ENCODE peak calls at places on chromosomes 6 and 20, in seven cellular contexts. W is SK-N-SH, P is HCT116, X is K562, D is HepG2, C is GM12878, A is H1. K is an unnamed sample.

GRCh38 chr20:18727032-18727508 is 86.5 kb upstream of the SCP2D1 start:
- DNase-seq in W (no peak), P (no peak), X (no peak), D (no peak), C (no peak), A (no peak), K (no peak)

GRCh38 chr20:32582659-32583580 is 2.2 kb downstream of the NOL4L start:
- DNase-seq in W (peak; percentile 84), P (no peak), X (peak; percentile 82), D (no peak), C (no peak), A (no peak), K (peak; percentile 31)

GRCh38 chr6:95780037-95780436 is 202.7 kb downstream of the MANEA start:
- DNase-seq in W (no peak), P (no peak), X (no peak), D (peak; percentile 27), C (no peak), A (no peak), K (no peak)

GRCh38 chr6:128150376-128150775 is 249.5 kb upstream of the THEMIS start:
- DNase-seq in W (no peak), P (no peak), X (no peak), D (no peak), C (no peak), A (no peak), K (no peak)

GRCh38 chr6:21587182-21587924 is 6.2 kb upstream of the SOX4 start:
- DNase-seq in W (peak; percentile 80), P (peak; percentile 46), X (no peak), D (peak; percentile 21), C (no peak), A (no peak), K (peak; percentile 78)

GRCh38 chr6:57068066-57068465 is 21.6 kb downstream of the KIAA1586 start:
- DNase-seq in W (no peak), P (no peak), X (no peak), D (no peak), C (no peak), A (no peak), K (no peak)

GRCh38 chr6:136112262-136112661 is 137.8 kb downstream of the MTFR2 start:
- DNase-seq in W (no peak), P (no peak), X (no peak), D (no peak), C (no peak), A (no peak), K (no peak)

GRCh38 chr6:33014841-33015634 is 5.6 kb upstream of the HLA-DOA start:
- DNase-seq in W (peak; percentile 71), P (peak; percentile 78), X (peak; percentile 67), D (peak; percentile 77), C (peak; percentile 75), A (peak; percentile 25), K (peak; percentile 85)

GRCh38 chr6:155181498-155181897 is 82.3 kb upstream of the CLDN20 start:
- DNase-seq in W (no peak), P (no peak), X (no peak), D (peak; percentile 13), C (no peak), A (no peak), K (no peak)

GRCh38 chr6:11648889-11649288 is 111.3 kb downstream of the TMEM170B start:
- DNase-seq in W (no peak), P (no peak), X (no peak), D (no peak), C (no peak), A (no peak), K (no peak)

GRCh38 chr6:119351005-119351394 is 1.4 kb upstream of the MAN1A1 start:
- DNase-seq in W (peak; percentile 32), P (peak; percentile 22), X (peak; percentile 22), D (no peak), C (no peak), A (no peak), K (peak; percentile 51)

GRCh38 chr6:37514840-37515239 is 15.1 kb upstream of the CCDC167 start:
- DNase-seq in W (no peak), P (no peak), X (no peak), D (no peak), C (no peak), A (no peak), K (no peak)

GRCh38 chr20:48606117-48606840 is 221.5 kb downstream of the PREX1 start:
- DNase-seq in W (no peak), P (no peak), X (no peak), D (no peak), C (no peak), A (no peak), K (no peak)

GRCh38 chr20:57783196-57783595 is 73.4 kb upstream of the PMEPA1 start:
- DNase-seq in W (no peak), P (no peak), X (no peak), D (no peak), C (no peak), A (no peak), K (no peak)

GRCh38 chr20:2108987-2109386 is 7.4 kb downstream of the STK35 start:
- DNase-seq in W (no peak), P (peak; percentile 7), X (no peak), D (peak; percentile 33), C (no peak), A (no peak), K (no peak)

GRCh38 chr6:7341989-7342742 is 29.2 kb upstream of the SSR1 start:
- DNase-seq in W (peak; percentile 69), P (peak; percentile 23), X (peak; percentile 24), D (peak; percentile 91), C (no peak), A (no peak), K (no peak)

GRCh38 chr6:166765234-166765541 is 138.1 kb upstream of the RPS6KA2 start:
- DNase-seq in W (no peak), P (no peak), X (no peak), D (no peak), C (no peak), A (no peak), K (no peak)

GRCh38 chr6:77740380-77740779 is 87.5 kb downstream of the MEI4 start:
- DNase-seq in W (peak; percentile 11), P (peak; percentile 19), X (peak; percentile 7), D (peak; percentile 18), C (no peak), A (no peak), K (no peak)
- TF ChIP-seq JUND in W (no peak), P (no peak), X (no peak), D (no peak), C (no peak), A (no peak), K (no peak)

DNA sequence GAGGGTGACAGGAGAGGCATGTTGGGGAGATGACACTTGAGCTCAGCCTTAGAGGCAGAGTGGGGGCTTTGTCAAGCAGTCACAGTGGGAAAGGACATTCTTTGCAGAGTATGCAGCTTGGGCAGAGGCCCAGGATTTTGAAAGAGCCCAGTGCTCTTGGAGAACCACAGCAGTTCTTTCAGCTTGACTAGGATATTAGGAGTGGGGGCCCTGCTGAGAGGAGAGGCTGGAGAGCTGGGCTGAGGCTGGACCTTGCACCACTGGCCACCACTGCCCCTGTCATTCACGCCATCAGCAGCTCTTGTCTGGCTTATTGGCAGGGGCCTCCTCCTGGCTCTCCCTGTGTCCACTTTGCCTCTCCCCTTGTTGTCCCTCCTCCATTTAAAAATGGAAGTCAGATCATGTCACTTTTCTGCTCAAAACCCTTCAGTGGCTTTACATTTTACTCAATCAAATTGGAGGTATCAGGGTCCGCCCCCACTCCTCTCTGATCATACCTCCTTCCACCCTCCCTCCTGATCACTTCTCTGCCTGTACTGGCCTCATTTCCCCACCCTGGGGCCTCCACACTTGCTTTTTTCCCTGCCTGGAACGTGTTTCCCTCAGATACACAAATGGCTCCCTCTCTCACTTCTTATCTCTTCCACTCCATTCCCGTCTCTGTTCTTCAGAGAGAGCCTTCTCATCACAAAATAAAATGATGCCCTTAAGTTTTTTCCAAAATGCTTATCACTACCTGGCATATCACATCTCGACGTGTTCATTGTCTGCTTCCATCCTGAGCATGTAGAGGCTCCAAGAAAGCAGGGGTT is 10.5 kb downstream of the MANBAL start:
- DNase-seq in W (no peak), P (no peak), X (peak; percentile 53), D (peak; percentile 52), C (no peak), A (no peak), K (no peak)
- TF ChIP-seq JUND in W (no peak), P (no peak), X (no peak), D (no peak), C (no peak), A (no peak), K (no peak)

GRCh38 chr6:130900913-130901312 is 73.7 kb downstream of the SMLR1 start:
- DNase-seq in W (no peak), P (peak; percentile 21), X (no peak), D (no peak), C (no peak), A (no peak), K (no peak)
- TF ChIP-seq JUND in W (no peak), P (peak; percentile 49), X (no peak), D (no peak), C (no peak), A (no peak), K (no peak)

GRCh38 chr6:129598244-129599187 is 111.5 kb downstream of the ARHGAP18 start:
- DNase-seq in W (peak; percentile 21), P (peak; percentile 72), X (peak; percentile 67), D (peak; percentile 67), C (peak; percentile 76), A (no peak), K (peak; percentile 14)
- TF ChIP-seq JUND in W (no peak), P (no peak), X (no peak), D (no peak), C (no peak), A (no peak), K (no peak)

DNA sequence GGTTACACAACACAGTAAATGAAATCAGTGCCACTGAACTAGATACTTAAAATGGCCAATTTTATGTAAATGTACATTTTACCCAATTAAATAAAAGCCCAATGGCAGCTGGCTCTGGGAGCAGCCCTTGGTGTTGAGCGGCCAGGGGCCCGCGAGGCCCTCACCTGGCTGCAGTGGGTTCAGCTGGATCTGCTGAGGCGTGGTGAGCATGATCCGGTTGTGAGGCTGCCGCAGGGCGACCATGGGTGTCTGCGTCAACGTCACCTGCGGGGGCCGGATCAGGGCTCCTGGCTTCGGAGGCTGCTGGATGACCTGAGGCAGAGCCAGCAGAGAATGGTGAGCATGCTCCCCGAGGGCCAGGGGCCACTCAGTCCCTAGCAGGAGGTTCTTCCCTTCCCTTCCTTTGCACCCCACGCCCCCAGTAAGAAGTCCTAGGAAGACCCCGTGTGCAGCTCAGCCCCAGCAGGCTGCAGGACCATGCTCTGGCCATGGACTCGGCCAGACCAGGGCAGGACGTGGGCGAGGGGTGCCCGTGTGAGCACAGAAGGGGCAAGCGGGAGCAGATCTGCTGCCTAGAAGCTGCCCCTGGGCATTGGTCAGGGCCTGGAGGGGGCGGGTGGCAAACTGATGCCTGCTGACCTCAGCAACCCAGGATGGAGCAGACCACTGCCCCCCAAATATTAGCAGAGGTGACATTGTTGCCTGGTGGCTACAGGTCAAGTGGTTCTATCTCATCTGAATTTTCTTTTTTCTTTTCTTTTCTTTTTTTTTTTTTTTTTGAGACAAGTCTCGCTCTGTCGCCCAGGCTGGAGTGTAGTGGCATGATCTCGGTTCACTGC is 61.9 kb downstream of the TAF4 start:
- DNase-seq in W (no peak), P (no peak), X (no peak), D (no peak), C (no peak), A (no peak), K (no peak)
- TF ChIP-seq JUND in W (no peak), P (no peak), X (no peak), D (no peak), C (no peak), A (no peak), K (no peak)

DNA sequence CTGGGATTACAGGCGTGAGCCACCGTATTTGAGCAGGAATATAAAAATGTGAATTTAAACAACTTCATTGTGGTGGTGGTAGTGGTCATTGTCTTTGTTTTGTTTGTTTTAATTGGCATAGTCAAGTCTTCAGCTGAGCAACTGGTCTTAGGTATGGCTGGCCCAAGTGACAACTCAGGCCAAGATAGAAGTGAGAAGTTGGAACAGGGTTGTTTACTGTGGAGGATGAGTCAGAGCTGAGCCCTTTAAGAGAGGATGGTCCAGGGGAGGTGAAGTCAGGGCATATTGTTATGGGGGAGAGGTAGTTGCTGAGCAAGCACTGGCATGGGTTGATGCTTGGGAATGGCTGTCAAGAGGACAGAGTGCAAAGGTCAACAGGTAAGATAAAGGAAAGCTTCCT is 308.2 kb downstream of the FARS2 start:
- DNase-seq in W (no peak), P (no peak), X (no peak), D (no peak), C (no peak), A (no peak), K (no peak)
- TF ChIP-seq JUND in W (no peak), P (no peak), X (peak; percentile 15), D (no peak), C (no peak), A (no peak), K (no peak)

K was measured in T47D.